ENCODE peak calls at places on chromosomes 5 and 9, in five cellular contexts. Z is HL-60, P is HCT116, O is GM23338, D is A549. E is an unnamed sample.

GRCh38 chr9:99040911-99041582 is 63.9 kb upstream of the TGFBR1 start:
- DNase-seq in Z (peak), P (no peak), O (peak), D (no peak), E (no peak)

GRCh38 chr9:73720601-73721000 is 568.9 kb downstream of the ANXA1 start:
- DNase-seq in Z (no peak), P (no peak), O (no peak), D (no peak), E (no peak)

GRCh38 chr5:89457411-89458329 is 574.7 kb upstream of the MEF2C start:
- DNase-seq in Z (no peak), P (peak), O (no peak), D (no peak), E (peak)

GRCh38 chr9:73995836-73996235 is 501.3 kb upstream of the RORB start:
- DNase-seq in Z (no peak), P (no peak), O (no peak), D (no peak), E (no peak)

GRCh38 chr9:98944130-98945074 is 695 bp downstream of the COL15A1 start:
- DNase-seq in Z (peak), P (no peak), O (peak), D (peak), E (no peak)

GRCh38 chr5:141879941-141880738 is 1.9 kb upstream of the PCDH1 start:
- DNase-seq in Z (no peak), P (no peak), O (peak), D (no peak), E (no peak)

GRCh38 chr9:125985998-125986655 is 239.0 kb downstream of the PBX3 start:
- DNase-seq in Z (no peak), P (no peak), O (no peak), D (no peak), E (no peak)

GRCh38 chr5:178416919-178417318 is 173.3 kb downstream of the COL23A1 start:
- DNase-seq in Z (no peak), P (no peak), O (no peak), D (no peak), E (peak)

GRCh38 chr5:149652697-149653096 is 71.4 kb downstream of the ARHGEF37 start:
- DNase-seq in Z (no peak), P (no peak), O (no peak), D (no peak), E (no peak)

GRCh38 chr9:133733074-133733408 is 5.1 kb downstream of the SARDH start:
- DNase-seq in Z (no peak), P (no peak), O (no peak), D (no peak), E (no peak)

GRCh38 chr9:134420281-134420835 is 94.1 kb downstream of the RXRA start:
- DNase-seq in Z (no peak), P (no peak), O (no peak), D (no peak), E (no peak)

GRCh38 chr5:94218374-94218773 is 400.0 kb downstream of the KIAA0825 start:
- DNase-seq in Z (no peak), P (no peak), O (peak), D (no peak), E (no peak)

GRCh38 chr5:150789943-150790611 is 11.5 kb downstream of the SMIM3 start:
- DNase-seq in Z (peak), P (peak), O (peak), D (no peak), E (no peak)

GRCh38 chr9:36332006-36332405 is 68.1 kb downstream of the RNF38 start:
- DNase-seq in Z (no peak), P (no peak), O (no peak), D (no peak), E (no peak)

GRCh38 chr9:133276001-133276884 is 1.2 kb upstream of the ABO start:
- DNase-seq in Z (no peak), P (no peak), O (no peak), D (no peak), E (no peak)

GRCh38 chr5:80143491-80143890 is 108.3 kb downstream of the THBS4 start:
- DNase-seq in Z (no peak), P (no peak), O (no peak), D (no peak), E (no peak)

GRCh38 chr5:143177263-143177994 is 226.1 kb downstream of the NR3C1 start:
- DNase-seq in Z (no peak), P (no peak), O (no peak), D (peak), E (peak)

GRCh38 chr5:178418471-178419010 is 171.7 kb downstream of the COL23A1 start:
- DNase-seq in Z (no peak), P (no peak), O (no peak), D (no peak), E (no peak)

GRCh38 chr5:142726188-142726731 is 40.4 kb upstream of the FGF1 start:
- DNase-seq in Z (peak), P (no peak), O (no peak), D (no peak), E (no peak)

GRCh38 chr9:101387871-101388506 is 3.2 kb upstream of the BAAT start:
- DNase-seq in Z (no peak), P (peak), O (peak), D (no peak), E (no peak)

GRCh38 chr5:88736494-88736893 is 146.5 kb downstream of the MEF2C start:
- DNase-seq in Z (no peak), P (no peak), O (no peak), D (no peak), E (no peak)

GRCh38 chr5:109865636-109866035 is 175.9 kb downstream of the MAN2A1 start:
- DNase-seq in Z (no peak), P (no peak), O (no peak), D (no peak), E (peak)

GRCh38 chr5:109410389-109411174 is 808 bp upstream of the PJA2 start:
- DNase-seq in Z (peak), P (peak), O (peak), D (peak), E (no peak)

GRCh38 chr5:91340532-91340931 is 42.6 kb downstream of the ARRDC3 start:
- DNase-seq in Z (no peak), P (no peak), O (no peak), D (no peak), E (no peak)

GRCh38 chr9:107137495-107138202 is 145.4 kb upstream of the RAD23B start:
- DNase-seq in Z (peak), P (peak), O (peak), D (peak), E (no peak)

GRCh38 chr9:13717356-13718057 is 438.0 kb upstream of the MPDZ start:
- DNase-seq in Z (no peak), P (no peak), O (no peak), D (no peak), E (no peak)

GRCh38 chr5:169164481-169164925 is 136.4 kb downstream of the SLIT3 start:
- DNase-seq in Z (no peak), P (no peak), O (peak), D (peak), E (no peak)

GRCh38 chr5:168318237-168318636 is 26.8 kb downstream of the WWC1 start:
- DNase-seq in Z (no peak), P (no peak), O (no peak), D (no peak), E (no peak)

GRCh38 chr5:35904443-35905132 is 33.8 kb downstream of the CAPSL start:
- DNase-seq in Z (no peak), P (no peak), O (no peak), D (no peak), E (no peak)

GRCh38 chr9:122220673-122221222 is 8.0 kb downstream of the LHX6 start:
- DNase-seq in Z (no peak), P (no peak), O (no peak), D (no peak), E (no peak)

GRCh38 chr9:134482226-134482625 is 156.0 kb downstream of the RXRA start:
- DNase-seq in Z (no peak), P (no peak), O (no peak), D (no peak), E (no peak)

GRCh38 chr9:92035146-92035545 is 80.1 kb downstream of the SPTLC1 start:
- DNase-seq in Z (no peak), P (no peak), O (no peak), D (no peak), E (no peak)

GRCh38 chr5:159825551-159826051 is 90.7 kb upstream of the ADRA1B start:
- DNase-seq in Z (no peak), P (no peak), O (no peak), D (no peak), E (no peak)

GRCh38 chr5:153372433-153373167 is 117.9 kb upstream of the GRIA1 start:
- DNase-seq in Z (no peak), P (no peak), O (no peak), D (no peak), E (no peak)

GRCh38 chr9:91220021-91220420 is 141.7 kb downstream of the AUH start:
- DNase-seq in Z (no peak), P (no peak), O (no peak), D (no peak), E (no peak)

GRCh38 chr9:87498046-87498815 is 564 bp downstream of the DAPK1 start:
- DNase-seq in Z (no peak), P (no peak), O (peak), D (peak), E (no peak)

DNA sequence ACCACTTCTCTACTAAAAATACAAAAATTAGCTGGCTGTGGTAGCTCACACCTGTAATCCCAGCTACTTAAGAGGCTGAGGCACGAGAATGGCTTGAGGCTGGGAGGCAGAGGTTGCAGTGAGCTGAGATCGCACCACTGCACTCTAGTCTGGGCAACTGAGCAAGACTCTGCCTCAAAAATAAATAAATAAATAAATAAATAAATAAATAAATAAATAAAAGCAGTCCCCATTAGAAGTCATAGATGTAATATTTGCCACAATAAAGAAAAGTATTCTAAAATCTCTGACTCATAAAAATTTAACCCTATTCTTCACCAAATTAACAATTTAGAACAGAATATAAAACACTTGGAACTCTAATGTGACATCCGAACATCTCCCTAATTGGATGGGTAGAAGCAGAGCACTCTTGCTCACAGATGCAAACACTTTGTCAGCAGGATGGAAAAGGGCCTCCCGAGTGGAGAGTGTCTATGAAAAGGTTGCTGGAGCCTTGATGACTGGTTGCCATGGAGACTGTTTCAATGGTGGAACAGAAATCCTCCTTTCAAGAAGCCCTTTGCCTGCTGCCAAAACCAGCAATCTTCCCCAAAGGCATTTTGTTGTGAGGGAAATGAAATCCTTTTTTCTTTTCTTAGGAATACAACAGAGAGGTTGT is 38.9 kb upstream of the TRAF1 start:
- DNase-seq in Z (no peak), P (no peak), O (peak), D (no peak), E (no peak)
- TF ChIP-seq REST in Z (no peak), P (no peak), O (no peak), D (no peak), E (no peak)

DNA sequence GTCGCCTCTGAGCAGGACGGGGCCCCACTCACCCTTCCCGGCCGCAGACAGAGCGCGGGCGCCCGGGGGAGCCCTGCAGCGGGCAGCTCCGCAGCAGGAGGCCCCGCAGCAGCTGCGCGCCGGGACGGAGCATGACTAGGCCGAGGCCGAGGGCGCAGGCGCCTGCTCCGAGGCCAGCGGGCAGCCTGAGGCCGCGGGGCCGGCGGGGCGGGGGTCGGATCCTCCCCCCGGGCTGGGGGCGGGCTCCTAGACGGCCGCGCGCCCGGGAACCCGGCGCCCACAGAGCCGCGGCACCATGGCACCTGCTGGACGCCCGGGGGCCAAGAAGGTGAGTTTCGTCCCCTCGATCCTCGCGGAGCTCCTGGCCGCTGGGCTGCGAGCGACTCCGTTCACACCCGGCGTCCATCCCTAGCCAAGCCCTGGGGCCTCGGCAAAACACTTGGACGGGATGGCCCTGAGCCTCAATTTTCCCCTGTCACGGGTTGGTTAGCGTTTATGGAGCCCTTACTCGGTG is at the start of the genes BHMT2 and DMGDH:
- DNase-seq in Z (no peak), P (no peak), O (peak), D (no peak), E (no peak)
- H3K4me3 ChIP-seq in Z (no peak), P (no peak), O (peak), D (no peak), E (no peak)

GRCh38 chr5:132237141-132237540 is 9.5 kb upstream of the P4HA2 start:
- DNase-seq in Z (no peak), P (no peak), O (no peak), D (no peak), E (no peak)

GRCh38 chr5:132238901-132239500 is 11.3 kb upstream of the P4HA2 start:
- DNase-seq in Z (no peak), P (no peak), O (no peak), D (no peak), E (no peak)

GRCh38 chr5:132237670-132238069 is 10.0 kb upstream of the P4HA2 start:
- DNase-seq in Z (no peak), P (no peak), O (no peak), D (no peak), E (no peak)

GRCh38 chr5:132238169-132238744 is 10.6 kb upstream of the P4HA2 start:
- DNase-seq in Z (peak), P (no peak), O (peak), D (peak), E (peak)

GRCh38 chr5:132239776-132240175 is 12.1 kb upstream of the P4HA2 start:
- DNase-seq in Z (no peak), P (no peak), O (no peak), D (no peak), E (no peak)
- TF ChIP-seq REST in Z (no peak), P (no peak), O (no peak), D (no peak), E (no peak)

GRCh38 chr9:136729144-136729543 is 13.6 kb downstream of the LCN10 start:
- DNase-seq in Z (no peak), P (no peak), O (no peak), D (no peak), E (no peak)
- H3K4me3 ChIP-seq in Z (peak), P (peak), O (peak), D (peak), E (peak)

DNA sequence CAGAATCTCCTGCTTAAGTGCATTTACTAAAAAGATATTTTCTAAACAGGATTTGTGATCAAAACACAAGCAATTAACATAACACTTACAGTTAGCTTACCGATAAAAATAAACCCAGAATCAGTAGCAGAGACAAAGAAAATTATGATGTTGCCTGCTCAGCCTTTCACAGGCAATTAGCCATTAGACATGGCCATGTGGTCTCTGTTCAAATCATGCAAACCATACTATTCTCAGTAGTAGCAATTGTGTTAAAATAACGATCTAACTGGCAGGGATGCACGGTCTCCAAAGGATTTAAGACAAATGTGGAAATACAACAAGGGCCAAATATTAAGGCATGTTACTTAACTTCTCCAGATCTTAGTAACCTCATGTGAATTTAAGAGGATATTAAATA is 59.6 kb downstream of the PTBP3 start:
- DNase-seq in Z (no peak), P (no peak), O (no peak), D (no peak), E (no peak)
- TF ChIP-seq REST in Z (no peak), P (no peak), O (no peak), D (no peak), E (no peak)

GRCh38 chr9:136668983-136669790 is 6.5 kb downstream of the EGFL7 start:
- DNase-seq in Z (no peak), P (no peak), O (no peak), D (peak), E (no peak)
- H3K4me3 ChIP-seq in Z (no peak), P (no peak), O (no peak), D (no peak), E (no peak)

GRCh38 chr9:127826253-127826913 is 23.7 kb downstream of the FPGS start:
- DNase-seq in Z (no peak), P (no peak), O (no peak), D (no peak), E (no peak)

GRCh38 chr9:127829205-127829935 is 25.1 kb downstream of the ENG start:
- DNase-seq in Z (no peak), P (no peak), O (no peak), D (no peak), E (no peak)

GRCh38 chr9:127832248-127832647 is 22.2 kb downstream of the ENG start:
- DNase-seq in Z (no peak), P (no peak), O (no peak), D (no peak), E (no peak)

GRCh38 chr9:127825319-127826051 is 22.8 kb downstream of the FPGS start:
- DNase-seq in Z (no peak), P (no peak), O (peak), D (peak), E (no peak)

DNA sequence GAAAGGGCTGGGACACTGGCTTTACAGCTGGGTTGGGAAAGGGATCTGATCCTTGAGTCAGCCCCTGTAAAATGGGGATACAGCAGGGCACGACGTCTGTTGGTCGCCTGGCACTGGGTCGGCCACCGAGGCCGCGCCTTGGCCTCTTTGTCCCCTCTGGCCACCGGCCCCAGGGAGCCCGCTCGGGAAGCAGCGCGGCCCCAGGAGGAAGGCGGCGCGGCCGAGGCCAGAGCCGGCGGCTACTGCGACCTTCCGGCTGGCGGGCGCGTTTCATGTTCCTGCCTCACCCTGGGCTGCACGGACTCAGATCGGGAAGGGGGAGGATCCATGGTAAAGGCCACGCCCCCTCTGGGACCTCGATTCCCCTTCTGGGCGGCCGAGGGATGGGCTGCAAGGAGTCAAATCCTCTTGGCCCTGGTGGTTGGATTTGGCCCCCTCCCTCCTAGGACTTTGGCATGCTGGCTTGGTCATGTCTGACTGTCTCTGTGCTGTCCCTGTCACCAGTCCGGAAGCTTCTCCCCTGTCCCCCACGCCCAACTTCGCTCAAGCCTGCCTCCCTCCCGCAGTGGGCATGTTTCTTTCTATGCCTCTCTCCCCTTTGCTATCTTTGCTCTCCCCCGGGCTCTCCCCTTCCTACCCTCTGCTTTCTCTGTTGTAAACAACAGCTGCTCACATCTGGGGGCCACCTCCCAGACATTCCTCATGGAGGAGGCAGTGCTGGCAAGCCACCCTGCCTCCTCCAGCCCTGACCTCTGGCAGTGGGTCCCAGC is 25.8 kb downstream of the FPGS start:
- DNase-seq in Z (no peak), P (peak), O (peak), D (peak), E (no peak)
- TF ChIP-seq REST in Z (no peak), P (no peak), O (no peak), D (no peak), E (no peak)